ENCODE peak calls at places on chromosomes 7 and 10, in eight cellular contexts. Z is heart left ventricle, O is thoracic aorta, A is K562, V is tibial artery, B is PC-9, D is fibroblast of lung, U is psoas muscle. Q is an unnamed sample.
A peak's percentile ranks its signal among the peaks of the same experiment; 100 is the strongest.

GRCh38 chr7:16915405-16915804 is 33.6 kb upstream of the AGR3 start:
- DNase-seq in Z (no peak), D (peak; percentile 96), B (peak; percentile 100), U (no peak), A (no peak), O (no peak), V (no peak), Q (peak; percentile 77)

GRCh38 chr10:119443970-119444660 is 98.4 kb downstream of the RGS10 start:
- DNase-seq in O (no peak), Z (no peak), A (peak; percentile 16), U (no peak), B (no peak), V (no peak), D (no peak), Q (no peak)

GRCh38 chr10:86961481-86962091 is 3.2 kb downstream of the SNCG start:
- DNase-seq in V (peak; percentile 20), D (no peak), Z (no peak), A (no peak), B (peak; percentile 86), O (peak; percentile 1), U (no peak), Q (no peak)

GRCh38 chr7:101687791-101688182 is 58.7 kb upstream of the MYL10 start:
- DNase-seq in A (no peak), V (no peak), B (no peak), O (no peak), U (no peak), D (no peak), Z (no peak), Q (no peak)

GRCh38 chr10:506451-507354 is 182.8 kb downstream of the DIP2C start:
- DNase-seq in O (no peak), B (no peak), V (no peak), U (no peak), A (no peak), D (no peak), Z (no peak), Q (no peak)

GRCh38 chr10:32386623-32387022 is 39.7 kb upstream of the EPC1 start:
- DNase-seq in O (no peak), Z (no peak), V (no peak), D (no peak), A (no peak), U (no peak), B (peak; percentile 36), Q (no peak)

GRCh38 chr7:50685445-50686070 is 97.1 kb downstream of the GRB10 start:
- DNase-seq in Z (no peak), V (no peak), U (no peak), D (no peak), O (no peak), B (peak; percentile 89), A (no peak), Q (no peak)

GRCh38 chr10:75403144-75404022 is 1.8 kb upstream of the ZNF503 start:
- DNase-seq in D (peak; percentile 55), Z (peak; percentile 38), B (peak; percentile 52), U (peak; percentile 35), V (peak; percentile 41), A (no peak), O (no peak), Q (no peak)

GRCh38 chr7:149218469-149219420 is 20.7 kb upstream of the ZNF212 start:
- DNase-seq in U (no peak), V (no peak), D (peak; percentile 66), A (no peak), Z (no peak), B (no peak), O (no peak), Q (no peak)

GRCh38 chr10:132036887-132037675 is 28.7 kb upstream of the JAKMIP3 start:
- DNase-seq in V (no peak), B (no peak), A (no peak), Z (no peak), O (no peak), D (peak; percentile 11), U (no peak), Q (no peak)

GRCh38 chr7:154744226-154744860 is 258.6 kb downstream of the PAXIP1 start:
- DNase-seq in O (no peak), A (peak; percentile 75), Z (no peak), U (no peak), B (no peak), V (no peak), D (no peak), Q (no peak)

GRCh38 chr10:105921348-105921747 is 1243.2 kb downstream of the SORCS1 start:
- DNase-seq in U (no peak), B (no peak), D (no peak), A (no peak), V (no peak), Z (no peak), O (no peak), Q (no peak)

GRCh38 chr7:141246426-141246825 is 172.6 kb downstream of the TMEM178B start:
- DNase-seq in A (no peak), U (no peak), D (no peak), B (no peak), V (no peak), O (no peak), Z (no peak), Q (no peak)

GRCh38 chr7:141257597-141257996 is 183.7 kb downstream of the TMEM178B start:
- DNase-seq in B (no peak), U (no peak), D (no peak), Z (no peak), O (no peak), A (no peak), V (no peak), Q (no peak)

GRCh38 chr7:141251180-141251579 is 177.3 kb downstream of the TMEM178B start:
- DNase-seq in U (no peak), O (no peak), A (no peak), V (no peak), B (no peak), D (no peak), Z (no peak), Q (no peak)

GRCh38 chr7:141251957-141252356 is 178.1 kb downstream of the TMEM178B start:
- DNase-seq in A (no peak), B (no peak), V (no peak), U (no peak), D (no peak), Z (no peak), O (no peak), Q (no peak)
- TF ChIP-seq CTCF in A (peak; percentile 10), B (no peak), V (no peak), U (no peak), D (no peak), Z (no peak), O (no peak), Q (peak; percentile 4)

DNA sequence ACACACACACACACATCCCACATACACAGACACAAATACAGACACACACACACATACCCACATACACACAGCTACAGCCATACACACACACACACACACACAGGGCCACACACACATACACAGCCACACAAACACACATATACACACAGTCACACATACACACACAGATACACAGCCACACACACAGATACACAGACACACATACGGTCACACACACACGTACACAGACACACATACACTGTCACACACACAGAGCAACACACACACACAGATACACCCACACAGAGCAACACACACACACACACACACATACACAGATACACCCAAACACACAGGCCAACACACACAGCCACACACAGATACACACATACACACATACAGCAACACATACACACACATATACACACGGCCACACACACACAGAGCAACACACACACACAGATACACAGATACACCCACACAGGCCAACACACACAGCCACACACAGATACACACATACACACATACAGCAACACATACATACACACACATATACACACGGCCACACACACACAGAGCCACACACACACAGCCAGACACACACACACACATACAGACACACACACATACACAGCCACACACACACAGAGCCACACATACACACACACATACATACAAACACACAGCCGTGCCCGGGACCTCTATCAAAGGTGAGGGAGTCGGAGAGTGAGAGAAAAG is 22.3 kb downstream of the KCP start:
- DNase-seq in B (no peak), Z (no peak), A (no peak), V (no peak), U (no peak), O (no peak), D (no peak), Q (no peak)
- H3K27me3 ChIP-seq in B (no peaks in the 10 kb centered on the region), Z (peaks cover 13% of the 10 kb centered on the region), A (peaks cover 45% of the 10 kb centered on the region), V (peaks cover 67% of the 10 kb centered on the region), U (peaks cover 20% of the 10 kb centered on the region), O (no peaks in the 10 kb centered on the region), D (no peaks in the 10 kb centered on the region), Q (peaks cover 16% of the 10 kb centered on the region)

GRCh38 chr7:158781976-158782637 is 47.2 kb downstream of the ESYT2 start:
- DNase-seq in V (no peak), O (no peak), D (no peak), Z (no peak), U (no peak), B (no peak), A (no peak), Q (no peak)

GRCh38 chr7:158778476-158778875 is 50.8 kb downstream of the ESYT2 start:
- DNase-seq in U (no peak), V (no peak), D (peak; percentile 55), A (no peak), O (no peak), B (no peak), Z (no peak), Q (no peak)

GRCh38 chr7:158781217-158781975 is 47.9 kb downstream of the ESYT2 start:
- DNase-seq in B (no peak), U (no peak), V (no peak), D (no peak), Z (no peak), O (no peak), A (no peak), Q (no peak)

GRCh38 chr7:158777793-158778192 is 51.5 kb downstream of the ESYT2 start:
- DNase-seq in D (no peak), O (no peak), V (no peak), A (no peak), Z (no peak), U (no peak), B (no peak), Q (no peak)

DNA sequence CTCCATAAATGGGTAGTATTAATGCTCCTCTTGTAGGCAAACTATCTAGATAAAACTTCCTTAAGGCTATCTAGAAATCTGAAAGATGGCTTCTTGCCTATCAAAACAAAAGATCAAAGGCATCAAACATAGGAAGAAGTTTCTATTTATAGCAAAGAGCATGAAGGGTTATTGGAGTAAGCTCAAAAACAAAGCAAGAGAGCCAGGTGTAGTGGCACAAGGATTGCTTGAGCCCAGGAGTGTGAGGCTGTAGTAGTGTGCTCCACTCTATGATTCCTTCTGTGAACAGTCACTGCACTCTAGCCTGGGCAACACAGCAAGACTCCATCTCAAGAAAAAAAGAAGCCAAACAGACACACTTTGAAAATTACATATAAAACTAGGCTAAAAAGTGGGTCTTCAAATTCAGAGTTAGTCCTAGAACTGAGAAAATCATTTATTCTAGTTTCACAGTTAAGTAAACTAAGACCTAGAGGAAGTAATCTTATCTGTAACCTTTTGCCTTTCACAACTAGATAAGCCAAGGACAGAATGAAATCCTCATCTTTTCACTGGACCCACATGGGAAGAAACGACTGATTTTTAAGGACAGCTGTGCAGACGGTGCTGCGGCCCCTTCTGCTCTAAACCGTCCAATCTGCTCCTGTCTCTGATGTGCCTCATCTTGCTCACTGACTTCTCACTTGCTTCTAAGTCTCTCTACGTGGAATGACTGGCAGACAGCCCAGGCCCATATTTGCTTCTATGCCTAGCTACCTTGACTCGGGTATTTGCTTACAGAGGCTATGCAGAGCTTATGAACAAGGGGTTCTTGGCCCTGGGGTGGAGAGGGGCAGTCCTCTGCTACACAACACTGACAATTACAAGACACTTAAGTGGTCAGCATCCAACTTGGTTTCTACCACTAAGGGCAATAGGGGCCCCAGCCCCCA is 50.0 kb downstream of the ESYT2 start:
- DNase-seq in Z (no peak), O (no peak), B (no peak), U (no peak), D (no peak), V (no peak), A (no peak), Q (no peak)
- H3K36me3 ChIP-seq in Z (peaks cover 81% of the 10 kb centered on the region), O (peaks cover 4% of the 10 kb centered on the region), B (peaks cover 50% of the 10 kb centered on the region), U (no peaks in the 10 kb centered on the region), D (peaks cover 13% of the 10 kb centered on the region), V (peaks cover 21% of the 10 kb centered on the region), A (peaks cover 86% of the 10 kb centered on the region), Q (peaks cover 6% of the 10 kb centered on the region)

GRCh38 chr10:99370993-99371392 is 41.8 kb downstream of the CNNM1 start:
- DNase-seq in V (no peak), Z (no peak), D (no peak), U (no peak), B (no peak), O (no peak), A (peak; percentile 17), Q (no peak)
- TF ChIP-seq CTCF in V (no peak), Z (no peak), D (peak; percentile 41), U (no peak), B (peak; percentile 43), O (no peak), A (peak; percentile 39), Q (peak; percentile 50)